ENCODE peak calls at places on chromosomes 16 and 17, in four cellular contexts. F is upper lobe of left lung, L is esophagus squamous epithelium, E is A549. P is an unnamed sample.

GRCh38 chr16:86513471-86514277 is 3.3 kb downstream of the FOXF1 start:
- DNase-seq in F (peak; percentile 65), L (no peak), E (no peak), P (no peak)

GRCh38 chr16:75420987-75421819 is 12.1 kb downstream of the CFDP1 start:
- DNase-seq in F (no peak), L (no peak), E (no peak), P (no peak)

GRCh38 chr17:48812001-48812400 is 5.0 kb downstream of the TTLL6 start:
- DNase-seq in F (no peak), L (no peak), E (no peak), P (no peak)

GRCh38 chr17:76196675-76197074 is 43.6 kb downstream of the RNF157 start:
- DNase-seq in F (no peak), L (no peak), E (no peak), P (no peak)

GRCh38 chr16:22004321-22004720 is 3.4 kb upstream of the PDZD9 start:
- DNase-seq in F (no peak), L (no peak), E (no peak), P (no peak)

GRCh38 chr16:27189335-27189972 is 13.9 kb upstream of the KDM8 start:
- DNase-seq in F (peak; percentile 40), L (no peak), E (no peak), P (no peak)

GRCh38 chr16:19717319-19717718 is 708 bp downstream of the KNOP1 start:
- DNase-seq in F (no peak), L (no peak), E (peak; percentile 35), P (no peak)

GRCh38 chr16:46727184-46727583 is 21.0 kb downstream of the MYLK3 start:
- DNase-seq in F (no peak), L (no peak), E (no peak), P (no peak)

GRCh38 chr16:69773255-69773947 is 11.3 kb downstream of the WWP2 start:
- DNase-seq in F (no peak), L (no peak), E (no peak), P (no peak)

GRCh38 chr16:3577302-3577752 is at the start of gene NLRC3:
- DNase-seq in F (peak; percentile 65), L (no peak), E (no peak), P (no peak)

GRCh38 chr16:86517652-86518258 is 7.4 kb downstream of the FOXF1 start:
- DNase-seq in F (peak; percentile 90), L (no peak), E (peak; percentile 73), P (peak; percentile 87)

GRCh38 chr16:5428932-5429331 is 331.3 kb upstream of the EEF2KMT start:
- DNase-seq in F (no peak), L (no peak), E (no peak), P (peak; percentile 11)

GRCh38 chr16:87570938-87571867 is 31.1 kb upstream of the JPH3 start:
- DNase-seq in F (no peak), L (no peak), E (peak; percentile 84), P (no peak)

GRCh38 chr16:11386054-11386680 is 40.9 kb downstream of the RMI2 start:
- DNase-seq in F (no peak), L (no peak), E (no peak), P (no peak)

GRCh38 chr16:75250089-75250808 is 1.2 kb downstream of the BCAR1 start:
- DNase-seq in F (no peak), L (no peak), E (peak; percentile 63), P (no peak)

GRCh38 chr17:40448213-40448638 is 5.0 kb downstream of the IGFBP4 start:
- DNase-seq in F (no peak), L (no peak), E (no peak), P (no peak)

GRCh38 chr17:28527181-28527681 is 21.1 kb downstream of the FOXN1 start:
- DNase-seq in F (no peak), L (no peak), E (no peak), P (no peak)

GRCh38 chr17:51046527-51047384 is 73.9 kb downstream of the SPAG9 start:
- DNase-seq in F (no peak), L (no peak), E (no peak), P (peak; percentile 28)

GRCh38 chr17:11986939-11987329 is 10.3 kb downstream of the ZNF18 start:
- DNase-seq in F (no peak), L (no peak), E (peak; percentile 49), P (peak; percentile 19)

DNA sequence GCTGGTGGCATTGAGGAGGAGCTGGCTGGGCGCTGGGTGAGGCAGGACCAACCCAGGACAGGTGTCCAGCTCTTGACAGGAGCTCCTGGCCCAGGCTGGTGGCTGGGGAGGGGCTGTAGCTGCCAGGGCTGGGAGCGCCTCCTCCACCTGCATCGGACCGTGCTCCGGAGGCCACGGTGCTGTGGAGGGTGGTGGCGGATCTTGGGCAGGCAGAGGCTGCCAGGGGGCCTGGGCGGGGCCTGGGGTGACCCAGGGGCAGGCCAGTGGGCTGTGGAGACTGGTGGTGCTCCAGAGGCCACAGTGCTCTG is 32.0 kb downstream of the SOX8 start:
- DNase-seq in F (peak; percentile 69), L (no peak), E (no peak), P (no peak)
- TF ChIP-seq POLR2A in F (no peak), L (no peak), E (no peak), P (no peak)

DNA sequence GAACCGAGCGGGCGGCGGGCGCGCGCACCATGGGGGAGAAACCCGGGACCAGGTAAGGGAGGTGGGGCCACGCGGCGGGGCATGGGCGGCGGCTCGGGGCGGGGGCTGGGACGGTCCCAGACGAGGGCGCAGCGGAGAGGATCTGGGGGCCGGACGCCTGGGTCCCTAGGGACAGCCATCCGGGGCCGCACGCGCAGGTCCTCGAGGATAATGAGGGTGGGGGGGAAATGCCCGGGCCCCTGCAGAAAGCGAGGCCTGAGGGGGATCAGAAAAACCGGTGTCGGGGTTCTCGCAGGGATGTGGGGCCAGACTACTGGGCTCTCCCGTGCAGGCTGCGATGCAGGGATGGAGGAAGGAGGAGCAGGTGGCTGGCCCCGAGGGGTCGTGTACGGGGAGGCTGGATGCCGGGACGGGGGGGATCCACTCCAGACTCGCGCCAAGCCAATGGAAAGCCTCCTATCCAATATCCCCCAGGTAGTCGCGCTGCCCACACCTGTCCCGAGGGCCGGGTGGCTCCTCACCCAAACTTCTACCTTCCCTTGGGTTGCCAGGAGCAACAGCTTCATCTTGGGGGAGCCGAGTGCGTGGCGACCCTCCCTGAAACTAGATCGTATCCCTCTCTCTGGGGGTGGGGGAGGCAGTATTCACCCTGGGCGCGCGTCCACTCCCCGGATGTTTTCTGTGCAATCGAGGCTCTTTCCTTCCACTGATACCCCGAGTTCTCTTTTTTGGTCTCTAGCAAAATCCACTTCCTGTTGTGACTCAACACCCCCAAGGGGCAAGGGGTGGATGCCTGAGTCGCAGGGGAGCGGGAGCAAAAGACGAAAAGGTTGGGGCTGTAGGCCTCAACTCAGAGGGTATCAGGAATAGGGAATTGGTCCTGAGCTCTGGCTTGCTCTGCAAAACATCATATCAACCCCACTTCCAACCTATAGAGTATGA is 532 bp downstream of the ARRB2 start:
- DNase-seq in F (no peak), L (no peak), E (no peak), P (no peak)
- TF ChIP-seq POLR2A in F (peak; percentile 20), L (no peak), E (no peak), P (no peak)

GRCh38 chr16:66740533-66740932 is 10.9 kb downstream of the DYNC1LI2 start:
- DNase-seq in F (no peak), L (no peak), E (no peak), P (no peak)
- TF ChIP-seq POLR2A in F (no peak), L (no peak), E (no peak), P (no peak)

GRCh38 chr16:49828545-49829267 is 27.2 kb downstream of the ZNF423 start:
- DNase-seq in F (no peak), L (no peak), E (no peak), P (no peak)
- TF ChIP-seq POLR2A in F (no peak), L (no peak), E (no peak), P (no peak)

DNA sequence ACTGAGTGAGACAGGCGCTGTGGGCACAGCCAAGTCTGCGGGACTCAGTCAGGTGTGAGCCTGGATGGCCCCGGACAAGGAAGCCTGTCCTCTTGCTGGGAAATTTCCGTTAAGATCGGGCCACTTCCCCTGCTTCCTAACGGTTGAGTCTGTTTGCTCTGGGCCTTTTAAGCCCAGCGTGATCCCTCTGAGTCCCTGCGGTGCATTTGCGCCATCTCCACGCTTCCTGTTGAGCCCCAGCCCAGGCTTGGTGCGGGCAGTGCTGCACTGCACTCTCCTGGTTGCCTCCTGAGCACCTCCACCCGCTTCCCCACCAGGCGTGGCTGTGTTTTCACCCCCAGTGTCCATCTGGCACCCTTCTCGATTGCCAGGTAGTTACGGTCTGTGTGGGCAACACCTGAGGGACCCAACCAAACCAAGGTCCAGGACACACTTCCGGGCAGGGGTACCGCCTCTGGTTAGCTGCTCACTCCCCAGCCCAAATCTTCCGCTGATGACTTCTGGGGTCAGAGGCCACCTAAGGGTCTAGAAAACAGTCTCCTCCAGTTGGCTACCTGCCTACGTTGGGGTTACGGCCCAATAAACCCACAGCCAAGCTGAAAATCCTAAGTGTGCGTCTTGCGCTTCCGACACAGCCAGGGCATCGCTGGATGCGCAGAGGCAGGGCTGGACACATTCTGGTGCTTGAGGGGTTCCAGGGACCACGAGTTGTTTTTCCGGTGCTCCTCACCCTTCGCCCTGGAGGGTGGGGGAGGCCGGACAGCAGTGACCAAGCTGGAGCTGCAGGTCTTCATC is 1.4 kb upstream of the SLC25A10 start:
- DNase-seq in F (no peak), L (no peak), E (no peak), P (no peak)
- TF ChIP-seq POLR2A in F (no peak), L (no peak), E (peak; percentile 5), P (no peak)

DNA sequence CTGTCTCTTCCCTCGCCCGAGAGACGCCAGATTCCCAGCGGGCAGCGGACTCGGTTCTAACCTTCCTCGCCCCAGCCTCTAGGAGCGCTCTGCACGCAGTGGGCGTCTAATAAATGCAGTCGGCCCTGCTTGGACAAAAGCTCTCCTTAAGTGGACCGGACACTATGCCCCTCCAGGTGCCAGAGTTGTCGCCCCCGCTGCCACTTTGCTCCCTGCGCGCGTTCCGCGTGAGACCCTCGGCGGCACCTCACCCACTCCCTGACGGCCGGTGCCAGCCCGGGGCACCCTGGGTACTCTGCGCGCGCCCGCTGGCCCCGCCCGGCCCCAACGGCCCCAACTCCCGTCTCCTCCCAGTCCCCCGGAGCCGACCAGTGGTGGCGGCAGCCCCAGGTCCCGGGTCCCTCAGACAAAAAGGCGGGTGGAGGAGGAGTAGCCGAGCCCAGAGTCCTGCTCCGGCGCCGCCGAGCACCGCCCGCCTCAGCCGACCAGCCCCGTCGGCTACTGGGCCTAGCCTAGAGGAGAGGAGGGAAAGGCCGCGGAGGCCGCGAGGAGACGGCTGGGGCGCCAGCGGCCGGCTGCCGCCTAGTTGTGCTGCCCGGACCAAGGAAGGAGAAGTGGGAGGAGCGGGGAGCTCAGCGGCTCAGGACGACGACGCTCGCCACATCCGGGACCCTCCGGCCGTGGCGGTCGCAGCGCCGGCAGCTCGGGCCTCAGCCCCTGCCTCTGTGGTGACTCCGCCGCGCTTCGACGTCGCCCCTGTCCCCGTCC is 123.0 kb downstream of the GOSR1 start:
- DNase-seq in F (peak; percentile 97), L (peak; percentile 25), E (peak; percentile 98), P (peak; percentile 65)
- TF ChIP-seq POLR2A in F (peak; percentile 90), L (no peak), E (peak; percentile 89), P (peak; percentile 69)

DNA sequence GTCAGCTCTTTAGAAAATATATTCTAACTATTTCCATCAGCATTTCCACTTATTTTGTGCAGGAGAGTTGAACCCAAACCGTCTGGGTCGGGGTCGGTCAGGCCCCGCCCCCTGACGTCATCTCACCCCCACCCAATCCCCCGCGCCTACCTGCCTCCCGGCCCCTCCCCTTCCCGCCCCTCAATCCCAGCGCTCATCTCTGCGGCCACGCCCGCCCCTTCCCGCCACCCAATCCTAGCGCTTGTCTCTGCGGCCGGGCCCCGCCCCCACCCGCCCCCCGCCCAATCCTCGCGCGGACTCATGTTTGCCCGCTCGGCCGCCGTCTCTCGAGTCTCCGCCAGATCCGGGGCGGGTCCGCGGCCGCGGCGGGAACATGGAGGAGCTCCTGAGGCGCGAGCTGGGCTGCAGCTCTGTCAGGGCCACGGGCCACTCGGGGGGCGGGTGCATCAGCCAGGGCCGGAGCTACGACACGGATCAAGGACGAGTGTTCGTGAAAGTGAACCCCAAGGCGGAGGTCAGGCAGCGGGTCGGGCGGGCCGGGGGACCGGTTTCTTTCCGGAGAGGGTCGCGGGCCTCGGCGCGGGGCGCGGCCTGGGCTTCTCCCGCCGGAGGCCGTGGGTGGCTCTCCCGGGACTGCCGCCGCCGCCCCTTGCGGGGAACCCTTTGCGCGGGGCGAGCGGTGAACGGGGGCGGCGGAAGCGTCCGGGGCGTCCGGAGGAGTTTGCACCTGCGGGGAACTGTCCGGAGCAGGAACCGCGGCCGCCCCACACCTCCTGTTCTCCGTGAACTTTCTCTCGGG is at the start of gene FN3KRP:
- DNase-seq in F (peak; percentile 98), L (peak; percentile 59), E (peak; percentile 99), P (peak; percentile 96)
- TF ChIP-seq POLR2A in F (peak; percentile 38), L (peak; percentile 63), E (peak; percentile 79), P (peak; percentile 90)

P was measured in H54.